ENCODE peak calls at places on chromosomes 3 and 15, in six cellular contexts. T, N, I, H, W and E are unnamed samples.

GRCh38 chr15:69311319-69311721 is 12.6 kb downstream of the PAQR5 start:
- DNase-seq in I (no peak), H (no peak), T (no peak), N (no peak), W (no peak), E (no peak)

GRCh38 chr3:32026583-32026982 is 45.0 kb downstream of the ZNF860 start:
- DNase-seq in H (no peak), N (no peak), I (no peak), W (no peak), T (no peak), E (no peak)

GRCh38 chr3:133962879-133963278 is 66.8 kb downstream of the SLCO2A1 start:
- DNase-seq in H (no peak), W (no peak), N (no peak), I (peak; percentile 45), T (no peak), E (no peak)

GRCh38 chr15:48582472-48583235 is 62.9 kb downstream of the FBN1 start:
- DNase-seq in W (no peak), T (no peak), N (no peak), H (no peak), I (no peak), E (no peak)

GRCh38 chr15:41926184-41927056 is 32.6 kb upstream of the SPTBN5 start:
- DNase-seq in W (no peak), T (no peak), I (no peak), N (no peak), H (peak; percentile 32), E (no peak)

GRCh38 chr15:95763426-95763825 is 567.1 kb upstream of the NR2F2 start:
- DNase-seq in W (no peak), T (no peak), N (no peak), H (peak; percentile 86), I (no peak), E (no peak)

GRCh38 chr3:66527253-66527652 is 26.4 kb upstream of the LRIG1 start:
- DNase-seq in H (no peak), W (no peak), I (no peak), T (no peak), N (no peak), E (no peak)

GRCh38 chr3:98930413-98930812 is 28.9 kb upstream of the DCBLD2 start:
- DNase-seq in N (no peak), T (no peak), H (no peak), W (no peak), I (no peak), E (no peak)

GRCh38 chr3:185823280-185824044 is 1.4 kb downstream of the IGF2BP2 start:
- DNase-seq in T (no peak), H (peak; percentile 51), I (no peak), W (no peak), N (peak; percentile 23), E (no peak)

GRCh38 chr3:5029715-5030114 is 50.5 kb downstream of the BHLHE40 start:
- DNase-seq in I (no peak), N (no peak), W (no peak), T (no peak), H (no peak), E (no peak)

GRCh38 chr3:155664922-155665695 is 79.8 kb downstream of the PLCH1 start:
- DNase-seq in W (peak; percentile 69), H (no peak), I (peak; percentile 92), N (peak; percentile 24), T (no peak), E (peak; percentile 24)

GRCh38 chr3:18556001-18556408 is 130.9 kb upstream of the SATB1 start:
- DNase-seq in H (no peak), W (no peak), N (no peak), I (no peak), T (no peak), E (no peak)

GRCh38 chr3:128447561-128448013 is 19.1 kb downstream of the DNAJB8 start:
- DNase-seq in W (no peak), H (no peak), I (no peak), T (no peak), N (no peak), E (no peak)

GRCh38 chr3:34248352-34248751 is 449.9 kb downstream of the PDCD6IP start:
- DNase-seq in N (no peak), I (no peak), T (no peak), W (no peak), H (no peak), E (no peak)

GRCh38 chr15:70672081-70672480 is 91.3 kb downstream of the UACA start:
- DNase-seq in H (peak; percentile 63), W (no peak), N (no peak), T (no peak), I (peak; percentile 19), E (no peak)

GRCh38 chr3:191356586-191357439 is 26.5 kb upstream of the UTS2B start:
- DNase-seq in T (no peak), H (peak; percentile 73), W (peak; percentile 69), N (no peak), I (no peak), E (no peak)

GRCh38 chr3:10160346-10160745 is 4.4 kb upstream of the IRAK2 start:
- DNase-seq in T (no peak), N (no peak), I (peak; percentile 17), W (no peak), H (no peak), E (no peak)

GRCh38 chr3:196735751-196736150 is 3.9 kb upstream of the PAK2 start:
- DNase-seq in W (no peak), T (no peak), H (no peak), I (no peak), N (no peak), E (no peak)

GRCh38 chr3:50237754-50238548 is 1.9 kb downstream of the GNAI2 start:
- DNase-seq in W (peak; percentile 96), I (peak; percentile 35), H (peak; percentile 85), N (peak; percentile 62), T (peak; percentile 78), E (no peak)

GRCh38 chr3:159480046-159480445 is 508.6 kb upstream of the IL12A start:
- DNase-seq in I (no peak), W (no peak), N (no peak), H (no peak), T (no peak), E (no peak)

GRCh38 chr3:57983734-57984518 is 24.3 kb upstream of the FLNB start:
- DNase-seq in I (peak; percentile 74), T (peak; percentile 14), N (peak; percentile 15), W (peak; percentile 79), H (peak; percentile 81), E (no peak)

GRCh38 chr3:10804183-10804648 is 11.8 kb upstream of the SLC6A11 start:
- DNase-seq in I (no peak), H (no peak), W (no peak), N (peak; percentile 60), T (no peak), E (no peak)

GRCh38 chr3:5212625-5213573 is 25.4 kb downstream of the EDEM1 start:
- DNase-seq in W (no peak), H (no peak), N (no peak), I (no peak), T (no peak), E (no peak)

GRCh38 chr3:118688396-118688884 is 346.2 kb downstream of the IGSF11 start:
- DNase-seq in N (no peak), W (no peak), T (no peak), H (no peak), I (no peak), E (no peak)

GRCh38 chr3:104273046-104273649 is 1093.6 kb upstream of the ALCAM start:
- DNase-seq in T (no peak), H (peak; percentile 34), I (no peak), N (no peak), W (no peak), E (no peak)

GRCh38 chr3:114675104-114675503 is 381.3 kb downstream of the TIGIT start:
- DNase-seq in W (no peak), H (no peak), T (no peak), N (no peak), I (no peak), E (no peak)

GRCh38 chr3:27360113-27361078 is 8.8 kb downstream of the NEK10 start:
- DNase-seq in I (no peak), N (no peak), W (no peak), H (peak; percentile 98), T (no peak), E (no peak)

GRCh38 chr3:114447545-114447944 is 153.7 kb downstream of the TIGIT start:
- DNase-seq in H (no peak), N (no peak), W (no peak), I (no peak), T (no peak), E (no peak)

GRCh38 chr15:79872358-79873017 is 24.3 kb downstream of the MTHFS start:
- DNase-seq in N (no peak), T (no peak), I (no peak), H (no peak), W (no peak), E (no peak)

GRCh38 chr3:188760408-188760807 is 411.4 kb upstream of the TPRG1 start:
- DNase-seq in T (no peak), H (no peak), I (no peak), W (no peak), N (no peak), E (no peak)

DNA sequence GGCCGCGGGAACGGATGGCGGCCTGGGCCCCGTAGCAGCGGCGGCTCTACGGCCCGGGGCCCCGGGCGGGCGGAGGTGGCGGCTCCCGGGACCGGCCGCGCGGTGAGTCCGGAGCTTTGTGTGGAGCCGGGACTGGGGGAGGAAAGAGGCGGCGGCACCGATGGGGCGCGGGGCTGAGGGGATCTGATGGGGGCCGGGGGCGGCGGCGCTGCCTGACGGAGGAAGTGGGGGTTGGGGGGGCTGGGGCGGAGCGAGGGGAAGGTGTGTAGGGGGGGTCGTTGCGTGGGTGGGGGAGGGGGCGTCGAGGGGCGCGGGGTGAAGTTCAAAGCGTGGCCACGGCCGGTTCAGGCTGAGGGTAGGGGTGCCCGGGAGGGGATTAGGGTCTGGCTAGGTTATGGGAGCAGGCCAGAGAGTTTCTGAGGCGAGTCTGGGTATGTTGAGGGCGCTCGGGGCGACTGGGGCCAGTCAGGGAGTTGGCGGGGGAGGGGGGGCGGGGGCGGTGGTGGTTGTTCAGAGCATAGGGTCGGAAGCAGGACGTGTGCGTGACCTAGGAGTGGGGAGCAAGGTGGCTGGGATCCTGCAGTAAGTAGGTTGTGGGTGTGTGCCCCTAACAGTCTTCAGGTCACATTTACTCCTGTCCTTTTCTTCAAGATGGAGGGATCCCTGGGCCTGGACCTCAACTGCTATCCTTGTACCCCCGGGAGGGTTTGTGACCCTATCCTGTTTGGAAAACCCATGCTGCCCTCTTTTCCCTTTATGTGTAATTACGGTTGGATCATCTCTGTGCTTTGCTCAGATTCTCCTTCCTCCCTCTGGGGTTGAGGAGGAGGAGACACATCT is 579 bp downstream of the ZNF609 start:
- DNase-seq in N (peak; percentile 38), W (peak; percentile 69), T (peak; percentile 3), I (peak; percentile 35), H (peak; percentile 75), E (no peak)
- TF ChIP-seq CTCF in N (no peak), W (no peak), T (no peak), I (no peak), H (no peak), E (no peak)

GRCh38 chr3:119747355-119747754 is 34.5 kb upstream of the NR1I2 start:
- DNase-seq in W (no peak), I (no peak), T (no peak), N (no peak), H (peak; percentile 87), E (no peak)
- TF ChIP-seq CTCF in W (no peak), I (no peak), T (no peak), N (no peak), H (no peak), E (no peak)

GRCh38 chr3:184748219-184749135 is 36.6 kb upstream of the MAGEF1 start:
- DNase-seq in W (no peak), N (no peak), T (no peak), H (no peak), I (no peak), E (no peak)
- TF ChIP-seq CTCF in W (peak; percentile 7), N (no peak), T (no peak), H (no peak), I (peak; percentile 25), E (no peak)

GRCh38 chr3:23884481-23884880 is 32.3 kb downstream of the NKIRAS1 start:
- DNase-seq in N (no peak), W (no peak), H (no peak), T (no peak), I (no peak), E (no peak)
- TF ChIP-seq CTCF in N (no peak), W (peak; percentile 15), H (no peak), T (no peak), I (peak; percentile 10), E (no peak)